ENCODE peak calls at places on chromosomes 16 and 17, in four cellular contexts. T is RPMI8226, H is tibial artery, S is T-helper 1 cell. Y is an unnamed sample.

GRCh38 chr16:49857423-49858181 is 1.7 kb upstream of the ZNF423 start:
- DNase-seq in S (no peak), T (peak), H (peak), Y (peak)

GRCh38 chr16:46612121-46612520 is 9.1 kb downstream of the SHCBP1 start:
- DNase-seq in T (no peak), S (no peak), H (no peak), Y (no peak)

GRCh38 chr16:86044241-86044671 is 145.3 kb downstream of the IRF8 start:
- DNase-seq in S (no peak), T (peak), H (peak), Y (peak)

GRCh38 chr17:70137451-70138230 is 31.7 kb upstream of the KCNJ2 start:
- DNase-seq in H (peak), T (peak), S (no peak), Y (peak)

GRCh38 chr17:49597928-49598655 is 22.4 kb downstream of the NXPH3 start:
- DNase-seq in S (no peak), T (no peak), H (no peak), Y (no peak)

GRCh38 chr16:53061701-53062159 is 6.9 kb downstream of the CHD9 start:
- DNase-seq in S (no peak), H (peak), T (peak), Y (no peak)

GRCh38 chr16:67661101-67661661 is 421 bp downstream of the PARD6A start:
- DNase-seq in S (no peak), T (no peak), H (no peak), Y (no peak)

GRCh38 chr16:51773051-51773450 is 622.0 kb upstream of the SALL1 start:
- DNase-seq in T (no peak), S (no peak), H (no peak), Y (no peak)

GRCh38 chr16:10576390-10577304 is 3.8 kb downstream of the EMP2 start:
- DNase-seq in H (no peak), S (no peak), T (no peak), Y (no peak)

GRCh38 chr16:23835390-23836077 is at the start of gene PRKCB:
- DNase-seq in S (peak), H (peak), T (peak), Y (peak)

GRCh38 chr16:54027126-54027922 is 259.3 kb downstream of the IRX3 start:
- DNase-seq in T (no peak), S (no peak), H (no peak), Y (no peak)